ENCODE peak calls at places on chromosomes 6 and 20, in eight cellular contexts. One of them, this sample, is unnamed.

GRCh38 chr6:43115365-43115764 is 39.3 kb downstream of the PTK7 start:
- DNase-seq in non-pigmented ciliary epithelial cell: no peak
- DNase-seq in H4: no peak
- DNase-seq in OCI-LY7: no peak
- DNase-seq in HFFc6: no peak
- DNase-seq in amniotic stem cell: no peak
- DNase-seq in hippocampal formation: no peak
- DNase-seq in GM20000: no peak
- DNase-seq in this sample: no peak

GRCh38 chr6:152846825-152847224 is 96.2 kb downstream of the VIP start:
- DNase-seq in non-pigmented ciliary epithelial cell: no peak
- DNase-seq in HFFc6: no peak
- DNase-seq in hippocampal formation: no peak
- DNase-seq in amniotic stem cell: no peak
- DNase-seq in GM20000: no peak
- DNase-seq in OCI-LY7: peak; percentile 52
- DNase-seq in H4: peak; percentile 28
- DNase-seq in this sample: no peak

GRCh38 chr6:36735110-36735971 is 37.7 kb downstream of the RAB44 start:
- DNase-seq in non-pigmented ciliary epithelial cell: no peak
- DNase-seq in hippocampal formation: no peak
- DNase-seq in HFFc6: peak; percentile 83
- DNase-seq in H4: no peak
- DNase-seq in GM20000: peak; percentile 63
- DNase-seq in OCI-LY7: no peak
- DNase-seq in amniotic stem cell: no peak
- DNase-seq in this sample: peak; percentile 91

GRCh38 chr6:169707772-169708171 is 5.8 kb downstream of the C6orf120 start:
- DNase-seq in GM20000: no peak
- DNase-seq in OCI-LY7: peak; percentile 10
- DNase-seq in non-pigmented ciliary epithelial cell: no peak
- DNase-seq in hippocampal formation: no peak
- DNase-seq in HFFc6: no peak
- DNase-seq in H4: no peak
- DNase-seq in amniotic stem cell: no peak
- DNase-seq in this sample: no peak

GRCh38 chr6:159298840-159299239 is 129.6 kb downstream of the FNDC1 start:
- DNase-seq in hippocampal formation: no peak
- DNase-seq in OCI-LY7: no peak
- DNase-seq in non-pigmented ciliary epithelial cell: no peak
- DNase-seq in GM20000: no peak
- DNase-seq in H4: no peak
- DNase-seq in amniotic stem cell: no peak
- DNase-seq in HFFc6: no peak
- DNase-seq in this sample: no peak

GRCh38 chr6:57221936-57222683 is at the start of gene RAB23:
- DNase-seq in amniotic stem cell: peak; percentile 43
- DNase-seq in HFFc6: peak; percentile 70
- DNase-seq in non-pigmented ciliary epithelial cell: no peak
- DNase-seq in GM20000: peak; percentile 93
- DNase-seq in hippocampal formation: peak; percentile 59
- DNase-seq in OCI-LY7: peak; percentile 85
- DNase-seq in H4: peak; percentile 67
- DNase-seq in this sample: no peak

GRCh38 chr6:41408576-41408975 is 73.2 kb downstream of the NCR2 start:
- DNase-seq in hippocampal formation: no peak
- DNase-seq in HFFc6: no peak
- DNase-seq in H4: no peak
- DNase-seq in non-pigmented ciliary epithelial cell: no peak
- DNase-seq in GM20000: no peak
- DNase-seq in amniotic stem cell: no peak
- DNase-seq in OCI-LY7: no peak
- DNase-seq in this sample: no peak

GRCh38 chr20:25284131-25284601 is 36.3 kb downstream of the PYGB start:
- DNase-seq in GM20000: no peak
- DNase-seq in H4: no peak
- DNase-seq in OCI-LY7: no peak
- DNase-seq in hippocampal formation: no peak
- DNase-seq in HFFc6: no peak
- DNase-seq in amniotic stem cell: no peak
- DNase-seq in non-pigmented ciliary epithelial cell: no peak
- DNase-seq in this sample: no peak

GRCh38 chr6:37653933-37654565 is 43.6 kb downstream of the MDGA1 start:
- DNase-seq in H4: peak; percentile 55
- DNase-seq in hippocampal formation: no peak
- DNase-seq in HFFc6: peak; percentile 51
- DNase-seq in OCI-LY7: peak; percentile 50
- DNase-seq in non-pigmented ciliary epithelial cell: no peak
- DNase-seq in amniotic stem cell: no peak
- DNase-seq in GM20000: peak; percentile 76
- DNase-seq in this sample: no peak

GRCh38 chr6:50724381-50725124 is 11.2 kb downstream of the TFAP2D start:
- DNase-seq in non-pigmented ciliary epithelial cell: no peak
- DNase-seq in HFFc6: no peak
- DNase-seq in H4: no peak
- DNase-seq in GM20000: no peak
- DNase-seq in amniotic stem cell: no peak
- DNase-seq in hippocampal formation: no peak
- DNase-seq in OCI-LY7: no peak
- DNase-seq in this sample: no peak

This sample was measured in AG04449.